ENCODE peak calls at places on chromosomes 7 and 10, in five cellular contexts. B is gastrocnemius medialis, O is ascending aorta, J is suprapubic skin, T is brain microvascular endothelial cell. Y is an unnamed sample.

GRCh38 chr7:116999316-116999715 is 46.0 kb downstream of the ST7 start:
- DNase-seq in B (no peak), O (no peak), J (no peak), T (peak; percentile 66), Y (no peak)

GRCh38 chr7:44391746-44392617 is 66.6 kb upstream of the CAMK2B start:
- DNase-seq in B (no peak), O (no peak), J (no peak), T (no peak), Y (no peak)

GRCh38 chr10:34999532-34999931 is 90.6 kb downstream of the CUL2 start:
- DNase-seq in B (no peak), O (no peak), J (no peak), T (no peak), Y (no peak)

GRCh38 chr10:45380903-45381610 is 7.0 kb downstream of the ALOX5 start:
- DNase-seq in B (no peak), O (no peak), J (no peak), T (no peak), Y (no peak)

GRCh38 chr10:126252884-126253612 is 135.2 kb downstream of the ADAM12 start:
- DNase-seq in B (no peak), O (no peak), J (no peak), T (peak; percentile 97), Y (no peak)

GRCh38 chr7:85693326-85693725 is 506.5 kb upstream of the SEMA3D start:
- DNase-seq in B (no peak), O (no peak), J (no peak), T (no peak), Y (no peak)

GRCh38 chr10:12927896-12928295 is 73.6 kb downstream of the CCDC3 start:
- DNase-seq in B (no peak), O (no peak), J (no peak), T (no peak), Y (no peak)

GRCh38 chr10:80126876-80127275 is 5.7 kb upstream of the PLAC9 start:
- DNase-seq in B (no peak), O (no peak), J (no peak), T (no peak), Y (no peak)

GRCh38 chr10:31739759-31740158 is 188.9 kb downstream of the ARHGAP12 start:
- DNase-seq in B (no peak), O (no peak), J (no peak), T (peak; percentile 26), Y (no peak)

GRCh38 chr10:59894114-59894513 is 12.2 kb downstream of the CCDC6 start:
- DNase-seq in B (no peak), O (no peak), J (no peak), T (peak; percentile 42), Y (no peak)

GRCh38 chr10:103932996-103933395 is 15.0 kb upstream of the STN1 start:
- DNase-seq in B (no peak), O (no peak), J (no peak), T (no peak), Y (no peak)

GRCh38 chr10:90313548-90314325 is 544.1 kb downstream of the HTR7 start:
- DNase-seq in B (no peak), O (no peak), J (no peak), T (peak; percentile 53), Y (no peak)

GRCh38 chr7:157000047-157000726 is 10.3 kb downstream of the MNX1 start:
- DNase-seq in B (no peak), O (no peak), J (peak; percentile 72), T (no peak), Y (no peak)

GRCh38 chr7:77450613-77451012 is 34.5 kb upstream of the GSAP start:
- DNase-seq in B (no peak), O (no peak), J (no peak), T (no peak), Y (no peak)

GRCh38 chr7:105878746-105879605 is 2.6 kb upstream of the ATXN7L1 start:
- DNase-seq in B (no peak), O (no peak), J (no peak), T (no peak), Y (no peak)

GRCh38 chr10:124708246-124708779 is 35.9 kb downstream of the FAM53B start:
- DNase-seq in B (no peak), O (no peak), J (no peak), T (no peak), Y (no peak)

GRCh38 chr7:105408791-105409410 is 20.2 kb upstream of the SRPK2 start:
- DNase-seq in B (no peak), O (no peak), J (no peak), T (no peak), Y (no peak)

GRCh38 chr10:127386606-127387327 is 162.3 kb upstream of the NPS start:
- DNase-seq in B (no peak), O (no peak), J (no peak), T (no peak), Y (no peak)

GRCh38 chr10:110872145-110872983 is 636 bp downstream of the PDCD4 start:
- DNase-seq in B (peak; percentile 36), O (no peak), J (peak; percentile 88), T (peak; percentile 85), Y (peak; percentile 88)

GRCh38 chr10:60148266-60148840 is 241.3 kb downstream of the ANK3 start:
- DNase-seq in B (peak; percentile 13), O (no peak), J (no peak), T (peak; percentile 86), Y (no peak)

GRCh38 chr10:16748749-16749148 is 68.5 kb downstream of the RSU1 start:
- DNase-seq in B (no peak), O (no peak), J (no peak), T (no peak), Y (no peak)
- H3K27ac ChIP-seq in B (no peak overlapping the region), O (no peak overlapping the region), J (no peak overlapping the region), T (no peak overlapping the region), Y (no peak overlapping the region)

GRCh38 chr7:56086761-56087160 is 6.0 kb downstream of the PHKG1 start:
- DNase-seq in B (no peak), O (no peak), J (no peak), T (no peak), Y (no peak)
- H3K27ac ChIP-seq in B (peak overlapping the region; percentile 96), O (no peak overlapping the region), J (no peak overlapping the region), T (no peak overlapping the region), Y (no peak overlapping the region)

GRCh38 chr7:150799156-150799555 is 1.0 kb downstream of the TMEM176B start:
- DNase-seq in B (no peak), O (no peak), J (no peak), T (no peak), Y (no peak)
- H3K27ac ChIP-seq in B (no peak overlapping the region), O (no peak overlapping the region), J (no peak overlapping the region), T (no peak overlapping the region), Y (no peak overlapping the region)

DNA sequence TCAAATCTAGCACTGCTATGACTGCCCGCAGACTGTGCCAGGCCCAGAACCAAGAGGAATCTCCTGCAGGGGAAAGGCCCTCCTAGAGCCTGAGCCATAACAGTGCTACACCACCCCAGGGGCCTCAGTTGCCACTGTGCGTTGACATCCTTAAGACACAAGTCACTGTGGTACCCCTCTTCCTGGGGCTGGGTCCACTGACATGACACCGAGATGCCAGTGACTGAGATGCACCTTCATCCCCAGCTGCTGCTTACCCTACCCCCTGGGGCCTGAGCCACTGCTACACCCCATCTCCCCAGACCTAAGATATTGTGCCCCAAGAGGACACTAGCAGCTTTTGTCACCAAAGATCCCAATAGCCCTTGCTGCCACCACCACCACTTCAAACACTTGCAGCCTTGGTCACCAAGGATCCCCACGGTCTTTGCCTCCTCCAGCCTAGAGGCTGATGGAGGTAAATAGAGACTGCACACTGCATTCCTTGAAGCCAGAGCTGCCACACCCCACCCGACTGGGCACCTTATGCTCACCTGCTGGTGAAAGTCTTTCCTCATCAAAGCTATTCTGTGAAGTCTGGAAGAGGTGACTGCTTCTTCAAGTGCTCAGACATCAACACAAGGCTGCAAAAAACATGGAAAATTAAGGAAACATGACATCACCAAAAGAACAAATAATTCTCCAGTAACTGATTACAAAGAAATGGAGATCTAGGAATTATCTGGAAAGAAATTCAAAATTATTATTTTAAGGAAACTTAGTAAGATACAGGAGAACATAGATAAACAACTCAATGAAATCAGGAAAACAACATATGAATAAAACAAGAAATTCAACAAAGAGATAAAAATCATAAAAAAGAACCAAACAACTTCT is 40.4 kb upstream of the SHH start:
- DNase-seq in B (no peak), O (no peak), J (peak; percentile 70), T (no peak), Y (no peak)
- H3K27ac ChIP-seq in B (no peak overlapping the region), O (no peak overlapping the region), J (no peak overlapping the region), T (no peak overlapping the region), Y (no peak overlapping the region)

Y was measured in OCI-LY7.